ENCODE peak calls at places on chromosomes 11 and 22, in ten cellular contexts. I is activated CD4-positive, alpha-beta T cell treated with anti-CD3 and anti-CD28 coated beads for 24 hours; L is left ventricle myocardium superior; Z is C1 segment of cervical spinal cord; D is T-helper 2 cell; H is coronary artery; C is H9; P is A172; E is cardiac muscle cell; A is EL. B is an unnamed sample.

GRCh38 chr22:42492323-42492690 is 27.3 kb downstream of the RRP7A start:
- DNase-seq in I (no peak), L (no peak), Z (no peak), D (no peak), H (no peak), C (no peak), P (no peak), E (no peak), A (no peak), B (no peak)

GRCh38 chr11:112881461-112881860 is 79.8 kb upstream of the NCAM1 start:
- DNase-seq in I (no peak), L (peak; percentile 81), Z (peak; percentile 95), D (no peak), H (no peak), C (peak; percentile 94), P (peak; percentile 83), E (peak; percentile 51), A (peak; percentile 24), B (peak; percentile 43)

GRCh38 chr11:12704049-12704448 is 29.8 kb downstream of the TEAD1 start:
- DNase-seq in I (no peak), L (no peak), Z (no peak), D (no peak), H (no peak), C (no peak), P (no peak), E (peak; percentile 39), A (peak; percentile 98), B (no peak)

GRCh38 chr11:117910525-117910924 is 18.7 kb downstream of the TMPRSS13 start:
- DNase-seq in I (no peak), L (no peak), Z (no peak), D (no peak), H (peak; percentile 46), C (no peak), P (no peak), E (no peak), A (no peak), B (no peak)

GRCh38 chr22:39675907-39676306 is 105.4 kb downstream of the CACNA1I start:
- DNase-seq in I (no peak), L (no peak), Z (no peak), D (no peak), H (no peak), C (no peak), P (no peak), E (no peak), A (no peak), B (no peak)

GRCh38 chr11:126545057-126545555 is 189.6 kb downstream of the ST3GAL4 start:
- DNase-seq in I (no peak), L (no peak), Z (no peak), D (no peak), H (no peak), C (no peak), P (no peak), E (no peak), A (no peak), B (no peak)

GRCh38 chr11:127521413-127521812 is 520.8 kb upstream of the KIRREL3 start:
- DNase-seq in I (no peak), L (no peak), Z (no peak), D (no peak), H (no peak), C (no peak), P (peak; percentile 21), E (no peak), A (peak; percentile 37), B (no peak)

GRCh38 chr22:21055880-21056319 is 10.2 kb downstream of the LRRC74B start:
- DNase-seq in I (no peak), L (no peak), Z (no peak), D (no peak), H (no peak), C (peak; percentile 60), P (no peak), E (no peak), A (no peak), B (no peak)

GRCh38 chr11:28976801-28977145 is 868.6 kb downstream of the METTL15 start:
- DNase-seq in I (no peak), L (no peak), Z (no peak), D (no peak), H (no peak), C (no peak), P (no peak), E (no peak), A (no peak), B (no peak)

GRCh38 chr11:27860811-27861210 is 160.6 kb upstream of the BDNF start:
- DNase-seq in I (no peak), L (no peak), Z (no peak), D (no peak), H (no peak), C (no peak), P (no peak), E (no peak), A (no peak), B (no peak)

GRCh38 chr11:10236850-10237249 is 57.2 kb downstream of the SBF2 start:
- DNase-seq in I (no peak), L (no peak), Z (no peak), D (no peak), H (no peak), C (no peak), P (no peak), E (no peak), A (no peak), B (no peak)

GRCh38 chr11:103624708-103625623 is 411.5 kb upstream of the DDI1 start:
- DNase-seq in I (no peak), L (no peak), Z (no peak), D (no peak), H (no peak), C (no peak), P (peak; percentile 96), E (peak; percentile 93), A (peak; percentile 96), B (no peak)

GRCh38 chr22:39349967-39350802 is at the start of gene SYNGR1:
- DNase-seq in I (no peak), L (peak; percentile 52), Z (peak; percentile 44), D (no peak), H (no peak), C (no peak), P (no peak), E (no peak), A (no peak), B (no peak)

GRCh38 chr11:111335596-111335995 is 37.2 kb downstream of the POU2AF3 start:
- DNase-seq in I (no peak), L (no peak), Z (no peak), D (no peak), H (no peak), C (no peak), P (no peak), E (no peak), A (no peak), B (no peak)

GRCh38 chr11:3983101-3983500 is 111.5 kb upstream of the RRM1 start:
- DNase-seq in I (no peak), L (no peak), Z (no peak), D (no peak), H (no peak), C (no peak), P (no peak), E (no peak), A (no peak), B (no peak)

GRCh38 chr11:33040127-33040861 is 922 bp downstream of the TCP11L1 start:
- DNase-seq in I (no peak), L (no peak), Z (peak; percentile 71), D (no peak), H (no peak), C (no peak), P (peak; percentile 34), E (peak; percentile 21), A (peak; percentile 39), B (peak; percentile 48)

GRCh38 chr11:2816941-2817421 is 68.6 kb downstream of the CDKN1C start:
- DNase-seq in I (no peak), L (peak; percentile 34), Z (no peak), D (no peak), H (no peak), C (no peak), P (peak; percentile 16), E (peak; percentile 88), A (peak; percentile 63), B (no peak)

GRCh38 chr11:32002311-32002710 is 88.6 kb upstream of the RCN1 start:
- DNase-seq in I (no peak), L (no peak), Z (no peak), D (no peak), H (no peak), C (no peak), P (no peak), E (no peak), A (peak; percentile 49), B (no peak)

GRCh38 chr22:33000342-33001280 is 57.6 kb downstream of the SYN3 start:
- DNase-seq in I (peak; percentile 6), L (peak; percentile 80), Z (no peak), D (no peak), H (no peak), C (peak; percentile 88), P (peak; percentile 23), E (peak; percentile 66), A (peak; percentile 47), B (peak; percentile 30)

GRCh38 chr11:69530278-69531070 is 49.0 kb downstream of the LINC01488 start:
- DNase-seq in I (no peak), L (no peak), Z (no peak), D (no peak), H (peak; percentile 53), C (no peak), P (no peak), E (no peak), A (no peak), B (no peak)

GRCh38 chr22:47373648-47374272 is 611.3 kb downstream of the TBC1D22A start:
- DNase-seq in I (no peak), L (no peak), Z (no peak), D (no peak), H (no peak), C (no peak), P (no peak), E (no peak), A (no peak), B (no peak)

GRCh38 chr11:124113890-124114289 is 1.4 kb upstream of the VWA5A start:
- DNase-seq in I (no peak), L (no peak), Z (no peak), D (no peak), H (no peak), C (no peak), P (no peak), E (peak; percentile 18), A (no peak), B (no peak)

GRCh38 chr11:121452609-121453150 is at the start of gene SORL1-AS1:
- DNase-seq in I (peak; percentile 54), L (no peak), Z (peak; percentile 71), D (peak; percentile 20), H (no peak), C (no peak), P (no peak), E (no peak), A (no peak), B (no peak)

GRCh38 chr22:24021304-24021703 is 10.2 kb downstream of the CABIN1 start:
- DNase-seq in I (no peak), L (no peak), Z (no peak), D (no peak), H (no peak), C (no peak), P (no peak), E (no peak), A (no peak), B (no peak)

GRCh38 chr11:35944503-35945136 is 758 bp downstream of the LDLRAD3 start:
- DNase-seq in I (no peak), L (peak; percentile 36), Z (no peak), D (no peak), H (peak; percentile 77), C (no peak), P (no peak), E (peak; percentile 27), A (peak; percentile 30), B (no peak)

GRCh38 chr11:107011977-107012376 is 6.3 kb downstream of the GUCY1A2 start:
- DNase-seq in I (no peak), L (no peak), Z (no peak), D (no peak), H (no peak), C (no peak), P (no peak), E (peak; percentile 40), A (peak; percentile 23), B (no peak)

GRCh38 chr11:7020183-7020917 is at the start of the genes NLRP14 and ZNF214:
- DNase-seq in I (no peak), L (peak; percentile 92), Z (peak; percentile 90), D (no peak), H (peak; percentile 96), C (peak; percentile 98), P (peak; percentile 73), E (peak; percentile 96), A (peak; percentile 96), B (peak; percentile 93)

GRCh38 chr11:60840711-60841430 is 1.0 kb upstream of the CCDC86 start:
- DNase-seq in I (no peak), L (peak; percentile 52), Z (peak; percentile 8), D (no peak), H (no peak), C (no peak), P (peak; percentile 85), E (peak; percentile 97), A (peak; percentile 90), B (no peak)